ENCODE peak calls at places on chromosomes 6 and 20, in four cellular contexts. One of them, this sample, is unnamed.

GRCh38 chr6:109998159-109998785 is 20.2 kb downstream of the GPR6 start:
- DNase-seq in AG10803: no peak
- DNase-seq in smooth muscle cell of the brain vasculature: no peak
- DNase-seq in WTC11: no peak
- DNase-seq in this sample: no peak

GRCh38 chr6:91081452-91082067 is 494.7 kb upstream of the MAP3K7 start:
- DNase-seq in smooth muscle cell of the brain vasculature: peak; percentile 62
- DNase-seq in WTC11: no peak
- DNase-seq in AG10803: peak; percentile 48
- DNase-seq in this sample: no peak

GRCh38 chr6:17725083-17725482 is 18.4 kb upstream of the NUP153 start:
- DNase-seq in AG10803: peak; percentile 27
- DNase-seq in WTC11: peak; percentile 77
- DNase-seq in smooth muscle cell of the brain vasculature: no peak
- DNase-seq in this sample: peak; percentile 32

GRCh38 chr20:18702736-18703135 is 110.8 kb upstream of the SCP2D1 start:
- DNase-seq in WTC11: no peak
- DNase-seq in AG10803: peak; percentile 56
- DNase-seq in smooth muscle cell of the brain vasculature: no peak
- DNase-seq in this sample: no peak

GRCh38 chr6:28758046-28758817 is 165.6 kb downstream of the TRIM27 start:
- DNase-seq in AG10803: no peak
- DNase-seq in smooth muscle cell of the brain vasculature: no peak
- DNase-seq in WTC11: peak; percentile 83
- DNase-seq in this sample: no peak

GRCh38 chr6:474454-475185 is 83.1 kb downstream of the IRF4 start:
- DNase-seq in WTC11: no peak
- DNase-seq in smooth muscle cell of the brain vasculature: no peak
- DNase-seq in AG10803: no peak
- DNase-seq in this sample: no peak

GRCh38 chr20:50372770-50373088 is 137.5 kb upstream of the PTPN1 start:
- DNase-seq in AG10803: no peak
- DNase-seq in WTC11: no peak
- DNase-seq in smooth muscle cell of the brain vasculature: no peak
- DNase-seq in this sample: no peak

GRCh38 chr6:20699402-20699801 is 165.1 kb downstream of the CDKAL1 start:
- DNase-seq in WTC11: no peak
- DNase-seq in AG10803: no peak
- DNase-seq in smooth muscle cell of the brain vasculature: no peak
- DNase-seq in this sample: no peak

GRCh38 chr20:24572140-24572539 is 102.7 kb downstream of the SYNDIG1 start:
- DNase-seq in smooth muscle cell of the brain vasculature: no peak
- DNase-seq in AG10803: no peak
- DNase-seq in WTC11: no peak
- DNase-seq in this sample: no peak

GRCh38 chr6:106184629-106185028 is 98.5 kb downstream of the PRDM1 start:
- DNase-seq in smooth muscle cell of the brain vasculature: no peak
- DNase-seq in WTC11: no peak
- DNase-seq in AG10803: no peak
- DNase-seq in this sample: no peak

GRCh38 chr6:24980507-24981384 is 45.0 kb upstream of the RIPOR2 start:
- DNase-seq in smooth muscle cell of the brain vasculature: no peak
- DNase-seq in WTC11: peak; percentile 23
- DNase-seq in AG10803: peak; percentile 33
- DNase-seq in this sample: no peak

GRCh38 chr6:34891296-34891695 is 2.2 kb downstream of the ANKS1A start:
- DNase-seq in WTC11: no peak
- DNase-seq in AG10803: no peak
- DNase-seq in smooth muscle cell of the brain vasculature: no peak
- DNase-seq in this sample: no peak

GRCh38 chr6:95078457-95078856 is 498.9 kb upstream of the MANEA start:
- DNase-seq in WTC11: no peak
- DNase-seq in AG10803: no peak
- DNase-seq in smooth muscle cell of the brain vasculature: no peak
- DNase-seq in this sample: no peak

GRCh38 chr6:155248021-155249001 is 15.5 kb upstream of the CLDN20 start:
- DNase-seq in AG10803: peak; percentile 71
- DNase-seq in WTC11: peak; percentile 60
- DNase-seq in smooth muscle cell of the brain vasculature: peak; percentile 56
- DNase-seq in this sample: peak; percentile 31

GRCh38 chr6:162478191-162478642 is 249.3 kb downstream of the PRKN start:
- DNase-seq in WTC11: no peak
- DNase-seq in AG10803: no peak
- DNase-seq in smooth muscle cell of the brain vasculature: no peak
- DNase-seq in this sample: no peak

GRCh38 chr20:50064640-50065615 is 48.0 kb downstream of the UBE2V1 start:
- DNase-seq in smooth muscle cell of the brain vasculature: no peak
- DNase-seq in AG10803: no peak
- DNase-seq in WTC11: no peak
- DNase-seq in this sample: no peak

GRCh38 chr6:136230219-136230980 is 19.7 kb downstream of the MTFR2 start:
- DNase-seq in WTC11: no peak
- DNase-seq in smooth muscle cell of the brain vasculature: no peak
- DNase-seq in AG10803: no peak
- DNase-seq in this sample: no peak

GRCh38 chr20:7214081-7214740 is 446.7 kb downstream of the BMP2 start:
- DNase-seq in smooth muscle cell of the brain vasculature: no peak
- DNase-seq in WTC11: peak; percentile 25
- DNase-seq in AG10803: no peak
- DNase-seq in this sample: no peak

GRCh38 chr6:48835421-48835958 is 627.6 kb downstream of the MMUT start:
- DNase-seq in smooth muscle cell of the brain vasculature: no peak
- DNase-seq in WTC11: no peak
- DNase-seq in AG10803: no peak
- DNase-seq in this sample: no peak

GRCh38 chr6:149012040-149012545 is 265.3 kb downstream of the UST start:
- DNase-seq in smooth muscle cell of the brain vasculature: peak; percentile 55
- DNase-seq in WTC11: no peak
- DNase-seq in AG10803: peak; percentile 99
- DNase-seq in this sample: no peak

GRCh38 chr20:7935027-7935551 is 5.2 kb downstream of the HAO1 start:
- DNase-seq in WTC11: no peak
- DNase-seq in smooth muscle cell of the brain vasculature: no peak
- DNase-seq in AG10803: no peak
- DNase-seq in this sample: no peak

GRCh38 chr6:157514659-157515496 is 133.9 kb downstream of the ZDHHC14 start:
- DNase-seq in AG10803: peak; percentile 68
- DNase-seq in WTC11: no peak
- DNase-seq in smooth muscle cell of the brain vasculature: no peak
- DNase-seq in this sample: no peak

GRCh38 chr6:12733876-12734275 is 17.3 kb downstream of the PHACTR1 start:
- DNase-seq in WTC11: no peak
- DNase-seq in smooth muscle cell of the brain vasculature: no peak
- DNase-seq in AG10803: no peak
- DNase-seq in this sample: no peak